ENCODE peak calls at places on chromosomes 13 and 19, in ten cellular contexts. W is SW480, T is HCT116, D is germinal center, C is left lobe of liver, M is NCI-H345, P is hepatic stellate cell, E is nephron progenitor cell, N is mesothelial cell of epicardium, R is A549. U is an unnamed sample.

GRCh38 chr19:23415561-23416191 is 20.4 kb upstream of the ZNF91 start:
- DNase-seq in W (peak), T (no peak), D (peak), C (no peak), M (peak), P (peak), E (peak), N (peak), R (no peak), U (peak)

GRCh38 chr19:45762870-45763631 is 6.0 kb downstream of the SIX5 start:
- DNase-seq in W (no peak), T (no peak), D (no peak), C (no peak), M (no peak), P (no peak), E (no peak), N (no peak), R (no peak), U (no peak)

GRCh38 chr13:84997858-84998257 is 801.4 kb downstream of the SLITRK6 start:
- DNase-seq in W (no peak), T (no peak), D (no peak), C (no peak), M (no peak), P (no peak), E (no peak), N (no peak), R (no peak), U (no peak)

GRCh38 chr13:76848596-76848995 is 37.6 kb downstream of the KCTD12 start:
- DNase-seq in W (no peak), T (no peak), D (no peak), C (no peak), M (no peak), P (no peak), E (no peak), N (no peak), R (no peak), U (no peak)

GRCh38 chr19:14479985-14480694 is 5.0 kb upstream of the PTGER1 start:
- DNase-seq in W (no peak), T (no peak), D (peak), C (no peak), M (no peak), P (peak), E (peak), N (peak), R (peak), U (no peak)

GRCh38 chr19:55437410-55437809 is 5.7 kb downstream of the SHISA7 start:
- DNase-seq in W (peak), T (peak), D (no peak), C (peak), M (no peak), P (peak), E (peak), N (peak), R (peak), U (no peak)

GRCh38 chr19:38543807-38544568 is 73.8 kb downstream of the MAP4K1 start:
- DNase-seq in W (peak), T (peak), D (peak), C (peak), M (peak), P (peak), E (no peak), N (no peak), R (peak), U (peak)

GRCh38 chr13:45258339-45258685 is 57.5 kb upstream of the KCTD4 start:
- DNase-seq in W (no peak), T (no peak), D (no peak), C (no peak), M (no peak), P (no peak), E (no peak), N (no peak), R (no peak), U (no peak)

GRCh38 chr13:51647067-51647466 is 62.8 kb downstream of the WDFY2 start:
- DNase-seq in W (no peak), T (no peak), D (no peak), C (no peak), M (no peak), P (no peak), E (no peak), N (no peak), R (no peak), U (no peak)

GRCh38 chr19:35509861-35510625 is 3.4 kb downstream of the DMKN start:
- DNase-seq in W (peak), T (peak), D (peak), C (peak), M (peak), P (peak), E (peak), N (peak), R (peak), U (peak)

GRCh38 chr19:41997121-41997850 is 3.3 kb upstream of the ATP1A3 start:
- DNase-seq in W (peak), T (no peak), D (peak), C (no peak), M (no peak), P (peak), E (peak), N (peak), R (peak), U (no peak)

GRCh38 chr19:16373539-16373938 is 48.9 kb downstream of the KLF2 start:
- DNase-seq in W (no peak), T (no peak), D (no peak), C (no peak), M (no peak), P (peak), E (no peak), N (no peak), R (no peak), U (no peak)

GRCh38 chr13:81658598-81659370 is 1317.9 kb upstream of the SPRY2 start:
- DNase-seq in W (no peak), T (no peak), D (no peak), C (no peak), M (no peak), P (no peak), E (no peak), N (no peak), R (no peak), U (no peak)

GRCh38 chr13:73722120-73722519 is 412.1 kb downstream of the KLF12 start:
- DNase-seq in W (peak), T (peak), D (no peak), C (no peak), M (no peak), P (no peak), E (no peak), N (no peak), R (peak), U (no peak)

GRCh38 chr19:3785464-3785937 is 680 bp downstream of the MATK start:
- DNase-seq in W (no peak), T (no peak), D (no peak), C (no peak), M (no peak), P (no peak), E (no peak), N (no peak), R (no peak), U (no peak)

GRCh38 chr13:75788494-75788991 is 152.4 kb downstream of the LMO7 start:
- DNase-seq in W (no peak), T (no peak), D (no peak), C (no peak), M (no peak), P (peak), E (no peak), N (no peak), R (peak), U (no peak)

GRCh38 chr13:29402168-29402621 is 193.3 kb downstream of the SLC7A1 start:
- DNase-seq in W (peak), T (no peak), D (no peak), C (no peak), M (no peak), P (no peak), E (no peak), N (no peak), R (no peak), U (no peak)

GRCh38 chr13:33639640-33640080 is 178.3 kb upstream of the RFC3 start:
- DNase-seq in W (no peak), T (no peak), D (no peak), C (no peak), M (no peak), P (no peak), E (no peak), N (no peak), R (no peak), U (no peak)

GRCh38 chr19:7442423-7442822 is 46.4 kb downstream of the PEX11G start:
- DNase-seq in W (no peak), T (no peak), D (no peak), C (no peak), M (no peak), P (no peak), E (no peak), N (no peak), R (no peak), U (no peak)

GRCh38 chr13:94988654-94989053 is 276.3 kb upstream of the SOX21 start:
- DNase-seq in W (no peak), T (peak), D (no peak), C (no peak), M (peak), P (no peak), E (no peak), N (no peak), R (peak), U (no peak)

GRCh38 chr13:58376775-58377174 is 745.2 kb downstream of the PCDH17 start:
- DNase-seq in W (no peak), T (no peak), D (no peak), C (no peak), M (no peak), P (no peak), E (no peak), N (no peak), R (no peak), U (no peak)

GRCh38 chr19:14416743-14417214 is 2.4 kb downstream of the DDX39A start:
- DNase-seq in W (no peak), T (no peak), D (no peak), C (no peak), M (no peak), P (peak), E (no peak), N (no peak), R (no peak), U (no peak)

GRCh38 chr13:27708325-27708724 is 84.0 kb upstream of the GSX1 start:
- DNase-seq in W (no peak), T (no peak), D (no peak), C (no peak), M (no peak), P (no peak), E (no peak), N (no peak), R (no peak), U (no peak)

GRCh38 chr13:82636119-82636518 is 1246.2 kb downstream of the SLITRK1 start:
- DNase-seq in W (no peak), T (no peak), D (no peak), C (no peak), M (no peak), P (no peak), E (no peak), N (no peak), R (no peak), U (no peak)

GRCh38 chr13:30898070-30898469 is 8.0 kb upstream of the MEDAG start:
- DNase-seq in W (no peak), T (no peak), D (no peak), C (no peak), M (no peak), P (no peak), E (no peak), N (no peak), R (no peak), U (no peak)

GRCh38 chr13:109155301-109155761 is 525.9 kb downstream of the MYO16 start:
- DNase-seq in W (no peak), T (peak), D (no peak), C (no peak), M (no peak), P (no peak), E (no peak), N (no peak), R (peak), U (no peak)

GRCh38 chr13:110575322-110576069 is 14.0 kb upstream of the RAB20 start:
- DNase-seq in W (peak), T (no peak), D (no peak), C (peak), M (no peak), P (peak), E (peak), N (no peak), R (peak), U (peak)

GRCh38 chr19:30011051-30011578 is 69.1 kb downstream of the URI1 start:
- DNase-seq in W (no peak), T (no peak), D (no peak), C (no peak), M (no peak), P (no peak), E (peak), N (no peak), R (no peak), U (no peak)